ENCODE peak calls at places on chromosome 18, in nine cellular contexts. Z, H, O, N, K, J, V, Y and L are unnamed samples.

GRCh38 chr18:63785031-63785430 is 9.8 kb downstream of the SERPINB7 start:
- DNase-seq in Z (no peak), H (no peak), O (no peak), N (no peak), K (peak), J (no peak), V (no peak), Y (no peak), L (no peak)

GRCh38 chr18:50203801-50204604 is 9.1 kb upstream of the MYO5B start:
- DNase-seq in Z (peak), H (peak), O (peak), N (peak), K (peak), J (no peak), V (peak), Y (peak), L (peak)

GRCh38 chr18:49368876-49369440 is 91.5 kb downstream of the DYM start:
- DNase-seq in Z (no peak), H (peak), O (no peak), N (no peak), K (no peak), J (no peak), V (no peak), Y (no peak), L (peak)

GRCh38 chr18:22551536-22552151 is 133.9 kb upstream of the CTAGE1 start:
- DNase-seq in Z (no peak), H (peak), O (no peak), N (no peak), K (peak), J (no peak), V (peak), Y (no peak), L (peak)

GRCh38 chr18:63422862-63423304 is 607 bp upstream of the VPS4B start:
- DNase-seq in Z (no peak), H (no peak), O (no peak), N (peak), K (no peak), J (no peak), V (no peak), Y (no peak), L (no peak)

GRCh38 chr18:13800505-13801259 is 23.3 kb upstream of the MC5R start:
- DNase-seq in Z (peak), H (peak), O (peak), N (peak), K (peak), J (no peak), V (peak), Y (peak), L (peak)

GRCh38 chr18:31436825-31437224 is 10.7 kb upstream of the DSG3 start:
- DNase-seq in Z (no peak), H (no peak), O (no peak), N (no peak), K (peak), J (no peak), V (no peak), Y (no peak), L (no peak)

GRCh38 chr18:42028232-42028832 is 73.3 kb downstream of the PIK3C3 start:
- DNase-seq in Z (no peak), H (peak), O (no peak), N (no peak), K (peak), J (no peak), V (peak), Y (peak), L (peak)

GRCh38 chr18:62766266-62766665 is 50.9 kb downstream of the PHLPP1 start:
- DNase-seq in Z (no peak), H (no peak), O (no peak), N (no peak), K (no peak), J (no peak), V (no peak), Y (no peak), L (no peak)

GRCh38 chr18:11429876-11430275 is 179.5 kb upstream of the SLC35G4 start:
- DNase-seq in Z (no peak), H (no peak), O (no peak), N (no peak), K (no peak), J (no peak), V (no peak), Y (no peak), L (no peak)

GRCh38 chr18:10878703-10879102 is 270.7 kb downstream of the PIEZO2 start:
- DNase-seq in Z (no peak), H (no peak), O (no peak), N (peak), K (no peak), J (no peak), V (no peak), Y (no peak), L (no peak)

GRCh38 chr18:34128436-34128835 is 96.3 kb downstream of the NOL4 start:
- DNase-seq in Z (no peak), H (peak), O (no peak), N (no peak), K (no peak), J (no peak), V (peak), Y (no peak), L (peak)

GRCh38 chr18:22848618-22849017 is 84.5 kb upstream of the RBBP8 start:
- DNase-seq in Z (no peak), H (peak), O (no peak), N (no peak), K (peak), J (peak), V (peak), Y (no peak), L (no peak)

GRCh38 chr18:66548747-66549146 is 55.1 kb downstream of the CDH19 start:
- DNase-seq in Z (no peak), H (no peak), O (no peak), N (no peak), K (no peak), J (no peak), V (no peak), Y (peak), L (no peak)

GRCh38 chr18:635171-635570 is 22.3 kb upstream of the TYMS start:
- DNase-seq in Z (no peak), H (no peak), O (no peak), N (no peak), K (no peak), J (no peak), V (no peak), Y (no peak), L (no peak)

GRCh38 chr18:32010124-32010745 is 8.4 kb upstream of the RNF125 start:
- DNase-seq in Z (no peak), H (no peak), O (no peak), N (no peak), K (peak), J (no peak), V (no peak), Y (no peak), L (no peak)

DNA sequence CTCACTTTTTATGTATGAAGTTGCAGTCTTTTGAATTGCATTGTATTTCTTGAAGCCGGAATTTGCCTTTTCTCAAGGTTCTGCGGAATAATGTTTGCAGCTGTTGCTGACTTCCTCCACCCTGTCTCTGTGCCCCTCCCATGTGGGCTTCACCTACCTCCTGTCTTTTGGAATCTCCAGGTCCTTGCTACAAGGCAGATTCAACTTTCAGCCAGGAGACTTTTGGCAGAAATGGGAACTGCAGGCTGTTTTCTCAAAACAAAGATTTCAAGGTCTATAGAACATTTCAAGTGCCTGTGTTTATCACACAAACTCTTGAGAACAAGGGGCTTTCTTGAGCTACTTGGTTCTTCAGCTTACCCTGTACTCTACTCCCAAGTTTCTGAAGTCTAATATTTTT is 25.6 kb downstream of the ZNF236 start:
- DNase-seq in Z (no peak), H (no peak), O (no peak), N (no peak), K (no peak), J (no peak), V (no peak), Y (no peak), L (no peak)
- TF ChIP-seq CTCF in Z (no peak), H (peak), O (no peak), N (peak), K (peak), J (no peak), V (peak), Y (peak), L (peak)

DNA sequence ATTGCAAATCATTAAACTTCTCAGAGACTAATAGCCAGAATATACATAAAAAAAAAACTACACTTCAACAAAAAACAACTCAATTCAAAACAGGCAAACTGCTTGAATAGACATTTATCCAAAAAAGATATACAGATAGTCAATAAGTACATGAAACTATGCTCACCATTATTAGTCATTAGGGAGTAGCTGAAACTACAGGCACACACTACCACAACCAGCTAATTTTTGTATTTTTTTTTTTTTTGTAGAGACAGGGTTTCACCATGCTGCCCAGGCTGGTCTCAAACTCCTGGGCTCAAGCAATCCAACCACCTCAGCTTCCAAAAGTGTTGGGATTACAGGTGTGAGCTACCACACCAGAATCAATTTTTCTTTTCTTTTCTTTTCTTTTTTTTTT is 16.9 kb downstream of the RPRD1A start:
- DNase-seq in Z (no peak), H (no peak), O (no peak), N (no peak), K (no peak), J (no peak), V (no peak), Y (no peak), L (no peak)
- H3K4me3 ChIP-seq in Z (no peak), H (no peak), O (no peak), N (no peak), K (no peak), J (no peak), V (no peak), Y (no peak), L (no peak)

DNA sequence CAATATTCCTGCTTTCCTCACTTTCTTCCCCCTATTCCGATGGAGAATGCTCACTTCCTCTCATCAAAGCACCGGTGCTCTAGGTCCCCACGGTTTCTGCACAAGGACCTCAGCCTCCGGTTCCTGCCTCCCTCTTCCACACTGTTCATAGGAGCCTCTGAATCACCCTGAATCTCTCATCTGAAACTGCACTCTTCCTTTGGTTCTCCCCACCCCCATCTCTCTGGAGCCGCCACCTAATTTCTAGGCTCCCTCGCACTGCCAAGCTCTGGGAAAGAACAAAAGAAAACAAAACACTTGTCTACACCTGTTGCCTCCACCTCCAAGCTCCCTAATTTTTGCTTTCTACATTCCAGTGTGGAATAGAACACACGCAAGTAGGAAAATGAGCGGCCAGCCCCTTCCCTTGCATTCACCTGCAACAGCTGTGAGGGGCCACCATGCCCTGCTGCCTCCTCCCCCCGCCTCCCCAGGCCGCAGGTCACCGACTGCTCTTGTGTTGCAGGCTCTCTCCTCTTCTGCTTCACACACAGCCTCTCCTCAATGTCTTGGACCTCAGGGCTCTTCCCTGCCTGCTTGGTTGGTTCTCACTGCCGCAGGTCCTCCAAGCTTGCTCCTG is 9.6 kb downstream of the FBXO15 start:
- DNase-seq in Z (no peak), H (no peak), O (no peak), N (no peak), K (no peak), J (no peak), V (no peak), Y (no peak), L (no peak)
- TF ChIP-seq CTCF in Z (no peak), H (no peak), O (no peak), N (no peak), K (no peak), J (no peak), V (no peak), Y (no peak), L (no peak)

DNA sequence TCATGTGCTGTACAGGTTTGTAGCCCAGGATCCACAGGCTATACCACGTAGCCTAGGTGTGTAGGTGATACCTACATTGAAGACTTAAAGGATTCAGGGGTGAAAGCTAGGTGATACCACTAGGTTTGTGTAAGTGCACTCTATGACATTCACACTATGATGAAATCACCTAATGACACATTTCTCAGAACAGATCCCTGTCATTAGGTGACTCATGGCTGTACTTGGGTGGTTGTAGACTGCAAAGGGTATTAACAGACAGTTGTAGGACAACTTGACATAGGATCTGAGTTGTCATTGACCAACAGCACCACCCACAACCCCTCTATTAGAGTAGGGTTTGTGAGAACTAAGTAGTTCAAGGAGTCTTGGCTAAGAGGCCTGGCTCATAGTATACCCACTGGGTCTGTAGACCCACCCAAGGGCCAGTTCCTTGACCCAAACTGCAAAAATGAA is 27.7 kb upstream of the SMCHD1 start:
- DNase-seq in Z (no peak), H (peak), O (no peak), N (no peak), K (peak), J (no peak), V (no peak), Y (no peak), L (peak)
- H3K4me3 ChIP-seq in Z (no peak), H (no peak), O (no peak), N (no peak), K (no peak), J (no peak), V (no peak), Y (no peak), L (no peak)

GRCh38 chr18:79523221-79523737 is 127.5 kb downstream of the NFATC1 start:
- DNase-seq in Z (no peak), H (no peak), O (no peak), N (no peak), K (no peak), J (no peak), V (no peak), Y (no peak), L (no peak)
- TF ChIP-seq CTCF in Z (no peak), H (peak), O (no peak), N (no peak), K (no peak), J (no peak), V (no peak), Y (no peak), L (no peak)

GRCh38 chr18:7512990-7513389 is 54.1 kb upstream of the PTPRM start:
- DNase-seq in Z (no peak), H (no peak), O (no peak), N (no peak), K (no peak), J (no peak), V (no peak), Y (no peak), L (no peak)

GRCh38 chr18:7517852-7518251 is 49.3 kb upstream of the PTPRM start:
- DNase-seq in Z (no peak), H (no peak), O (no peak), N (no peak), K (no peak), J (no peak), V (no peak), Y (no peak), L (no peak)

GRCh38 chr18:7520200-7520780 is 46.8 kb upstream of the PTPRM start:
- DNase-seq in Z (no peak), H (no peak), O (no peak), N (no peak), K (no peak), J (no peak), V (no peak), Y (no peak), L (no peak)

GRCh38 chr18:7514796-7515440 is 52.2 kb upstream of the PTPRM start:
- DNase-seq in Z (no peak), H (no peak), O (no peak), N (no peak), K (no peak), J (no peak), V (no peak), Y (no peak), L (no peak)

DNA sequence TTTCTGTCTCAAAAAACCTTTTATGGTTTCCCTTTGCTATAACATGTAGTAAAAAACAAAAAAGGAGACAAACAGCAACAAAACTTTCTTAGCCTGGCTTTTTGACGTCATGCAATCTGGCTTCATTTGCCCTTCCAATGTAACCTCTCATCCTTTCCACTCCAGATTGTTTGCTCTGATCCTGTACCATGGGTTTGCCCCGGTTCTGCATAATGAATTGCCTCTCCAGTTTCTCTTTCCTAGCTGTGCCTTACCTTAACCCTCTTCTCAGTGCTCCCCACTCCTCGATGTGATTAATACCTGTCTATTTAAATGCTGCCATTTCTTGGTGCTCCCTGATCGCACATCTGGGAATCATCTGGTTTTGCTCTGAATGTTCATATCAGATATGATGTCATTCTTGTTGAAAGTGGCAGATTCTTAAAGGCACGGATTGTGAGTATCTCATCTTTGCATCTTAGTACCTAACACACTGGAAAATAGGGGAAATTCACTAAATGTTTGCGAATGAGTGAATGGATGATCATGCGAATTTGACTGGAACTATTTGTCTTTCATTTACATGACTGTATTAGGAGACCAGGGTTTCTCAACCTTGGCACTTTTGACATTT is 50.5 kb upstream of the PTPRM start:
- DNase-seq in Z (no peak), H (no peak), O (no peak), N (no peak), K (no peak), J (no peak), V (no peak), Y (peak), L (no peak)
- H3K4me3 ChIP-seq in Z (no peak), H (no peak), O (no peak), N (no peak), K (no peak), J (no peak), V (no peak), Y (no peak), L (no peak)